ENCODE peak calls at places on chromosomes 3 and 15, in six cellular contexts. U is K562; D is PC-3; C is HCT116; Q is CD8-positive, alpha-beta T cell; N is mucosa of descending colon. K is an unnamed sample. For H3K36me3, the result is how much of the 10 kb centered on the place peaks cover.

GRCh38 chr3:159896543-159896942 is 92.1 kb upstream of the IL12A start:
- DNase-seq in U (no peak), D (no peak), C (no peak), Q (no peak), N (no peak), K (no peak)

GRCh38 chr3:40042752-40043443 is 233.5 kb downstream of the MYRIP start:
- DNase-seq in U (no peak), D (no peak), C (no peak), Q (no peak), N (no peak), K (no peak)

GRCh38 chr3:108006077-108006675 is 84.7 kb downstream of the CD47 start:
- DNase-seq in U (peak), D (peak), C (no peak), Q (no peak), N (peak), K (peak)

GRCh38 chr3:11724615-11725339 is 81.1 kb upstream of the VGLL4 start:
- DNase-seq in U (no peak), D (no peak), C (no peak), Q (no peak), N (no peak), K (no peak)

GRCh38 chr15:41827290-41827879 is 507 bp upstream of the JMJD7 start:
- DNase-seq in U (peak), D (no peak), C (no peak), Q (no peak), N (no peak), K (no peak)

GRCh38 chr3:138412821-138413531 is 21.4 kb upstream of the ESYT3 start:
- DNase-seq in U (no peak), D (peak), C (no peak), Q (no peak), N (no peak), K (no peak)

GRCh38 chr3:129867506-129868124 is 25.9 kb downstream of the TMCC1 start:
- DNase-seq in U (no peak), D (no peak), C (no peak), Q (no peak), N (no peak), K (no peak)

GRCh38 chr3:107690522-107691138 is 167.9 kb downstream of the BBX start:
- DNase-seq in U (peak), D (peak), C (peak), Q (no peak), N (peak), K (no peak)

GRCh38 chr3:167467848-167468611 is 5.8 kb downstream of the SERPINI2 start:
- DNase-seq in U (no peak), D (no peak), C (no peak), Q (no peak), N (no peak), K (no peak)

GRCh38 chr3:110955301-110955880 is 116.2 kb upstream of the NECTIN3 start:
- DNase-seq in U (no peak), D (peak), C (no peak), Q (no peak), N (no peak), K (no peak)

GRCh38 chr3:133208184-133208583 is 170.0 kb downstream of the TMEM108 start:
- DNase-seq in U (no peak), D (no peak), C (no peak), Q (no peak), N (no peak), K (no peak)

GRCh38 chr3:50237754-50238548 is 1.9 kb downstream of the GNAI2 start:
- DNase-seq in U (no peak), D (peak), C (no peak), Q (peak), N (peak), K (no peak)

GRCh38 chr3:55486857-55487375 is at the start of gene WNT5A:
- DNase-seq in U (no peak), D (peak), C (no peak), Q (no peak), N (peak), K (peak)

GRCh38 chr3:51969841-51970240 is 2.6 kb upstream of the PCBP4 start:
- DNase-seq in U (no peak), D (no peak), C (no peak), Q (no peak), N (no peak), K (no peak)

GRCh38 chr3:176946169-176946568 is 251.1 kb downstream of the TBL1XR1 start:
- DNase-seq in U (no peak), D (no peak), C (no peak), Q (no peak), N (no peak), K (no peak)

GRCh38 chr3:114586119-114586518 is 292.3 kb downstream of the TIGIT start:
- DNase-seq in U (no peak), D (peak), C (peak), Q (no peak), N (no peak), K (no peak)

GRCh38 chr3:85161544-85161943 is 202.8 kb downstream of the CADM2 start:
- DNase-seq in U (no peak), D (peak), C (no peak), Q (no peak), N (peak), K (no peak)

GRCh38 chr3:11290743-11291680 is 18.8 kb downstream of the ATG7 start:
- DNase-seq in U (no peak), D (peak), C (no peak), Q (no peak), N (no peak), K (no peak)

GRCh38 chr3:79555655-79556054 is 212.1 kb downstream of the ROBO1 start:
- DNase-seq in U (no peak), D (no peak), C (no peak), Q (no peak), N (no peak), K (no peak)

GRCh38 chr3:79551325-79551892 is 216.4 kb downstream of the ROBO1 start:
- DNase-seq in U (no peak), D (no peak), C (no peak), Q (no peak), N (no peak), K (no peak)

GRCh38 chr3:79551997-79552396 is 215.8 kb downstream of the ROBO1 start:
- DNase-seq in U (no peak), D (peak), C (no peak), Q (no peak), N (no peak), K (no peak)
- TF ChIP-seq CTCF in U (no peak), D (peak), C (no peak), Q (no peak), N (no peak), K (no peak)

GRCh38 chr3:190601597-190601996 is 87.7 kb downstream of the IL1RAP start:
- DNase-seq in U (no peak), D (no peak), C (no peak), Q (no peak), N (no peak), K (no peak)

GRCh38 chr3:190606596-190606995 is 92.7 kb downstream of the IL1RAP start:
- DNase-seq in U (no peak), D (no peak), C (no peak), Q (no peak), N (no peak), K (no peak)

GRCh38 chr3:190608850-190609589 is 95.1 kb downstream of the IL1RAP start:
- DNase-seq in U (no peak), D (no peak), C (no peak), Q (no peak), N (no peak), K (no peak)

DNA sequence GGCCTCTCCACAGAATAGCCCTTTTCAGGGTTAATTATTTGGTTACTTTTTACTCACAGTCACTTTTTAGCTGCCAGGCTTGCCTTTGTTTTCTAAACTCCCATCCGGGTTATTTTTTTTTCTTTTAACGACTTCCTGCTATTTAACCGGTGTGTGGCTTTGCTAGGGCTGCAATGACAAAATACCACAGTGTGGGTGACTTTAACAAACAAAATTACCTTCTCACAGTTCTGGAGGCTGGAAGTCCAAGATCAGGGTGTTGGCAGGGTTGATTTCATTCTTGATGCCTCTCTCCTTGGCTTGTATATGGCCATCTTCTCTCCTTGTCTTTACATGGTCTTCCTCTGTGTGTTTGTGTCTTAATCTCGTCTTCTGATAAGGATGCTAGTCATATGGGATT is 91.5 kb downstream of the IL1RAP start:
- DNase-seq in U (no peak), D (no peak), C (no peak), Q (no peak), N (no peak), K (no peak)
- H3K36me3 ChIP-seq in U (under half), D (under half), C (under half), Q (under half), N (under half), K (under half)

DNA sequence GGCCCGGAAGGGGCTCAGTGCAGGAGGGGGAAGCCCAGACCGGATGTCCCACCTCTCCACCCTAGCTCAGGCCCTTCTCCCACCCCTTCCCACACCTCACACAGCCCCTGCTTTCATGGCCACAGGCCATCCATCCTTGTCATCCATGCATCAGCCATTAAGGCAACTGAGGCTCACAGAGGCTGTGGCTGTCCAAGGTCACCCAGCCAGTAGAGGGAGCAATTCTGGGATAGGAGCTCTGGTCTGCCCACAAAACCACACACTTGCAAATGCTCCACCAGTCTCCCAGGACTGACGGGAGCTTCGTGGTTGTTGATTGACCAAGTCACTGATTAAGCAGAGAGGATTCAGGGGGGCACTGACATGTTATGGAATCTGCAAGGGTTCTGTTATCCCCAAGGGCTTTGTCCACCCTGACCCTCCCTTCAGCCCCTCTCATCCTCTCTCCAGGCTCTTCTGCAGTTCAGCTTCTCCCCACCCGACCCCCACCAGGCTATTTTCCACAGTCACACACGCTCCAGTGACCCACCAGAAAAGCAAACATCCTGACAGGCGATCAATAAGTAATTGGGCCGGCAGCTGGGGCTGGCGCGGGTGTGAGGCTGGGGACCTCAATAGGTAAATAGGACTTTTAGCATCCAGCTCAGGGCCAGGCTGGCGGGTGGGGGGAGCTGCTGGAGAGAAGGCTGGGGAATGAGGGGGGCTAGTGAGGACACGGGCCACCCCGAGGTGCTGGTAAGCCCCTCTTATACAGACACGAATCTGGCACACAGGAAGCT is 15.0 kb downstream of the LINGO1 start:
- DNase-seq in U (peak), D (peak), C (peak), Q (no peak), N (peak), K (peak)
- TF ChIP-seq CTCF in U (peak), D (peak), C (peak), Q (no peak), N (peak), K (peak)

GRCh38 chr15:74897300-74897701 is 7.5 kb downstream of the MPI start:
- DNase-seq in U (no peak), D (no peak), C (no peak), Q (no peak), N (no peak), K (no peak)
- H3K36me3 ChIP-seq in U (half or more), D (under half), C (under half), Q (under half), N (under half), K (half or more)

DNA sequence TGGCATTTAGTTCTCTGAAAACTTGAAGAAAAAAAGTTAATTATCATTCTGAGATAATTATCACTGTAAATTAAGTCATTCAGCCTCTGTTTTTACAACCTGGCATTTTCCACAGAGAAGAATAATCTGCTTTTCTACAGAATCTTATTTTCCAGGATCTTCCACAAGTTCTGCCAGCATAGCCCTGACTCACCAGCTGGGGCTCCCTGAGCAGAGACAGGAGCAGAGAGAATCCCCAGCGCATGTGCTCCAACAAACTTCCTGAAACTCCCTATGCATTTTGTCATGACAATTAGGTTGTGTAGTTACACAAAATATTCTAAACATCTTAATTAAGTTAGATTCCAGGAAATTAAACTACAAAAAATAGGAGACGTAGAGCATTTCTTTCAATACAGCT is 32.1 kb upstream of the TMEM207 start:
- DNase-seq in U (no peak), D (no peak), C (no peak), Q (no peak), N (no peak), K (no peak)
- TF ChIP-seq CTCF in U (no peak), D (no peak), C (no peak), Q (no peak), N (no peak), K (no peak)

GRCh38 chr15:59550961-59551360 is 60.6 kb upstream of the GCNT3 start:
- DNase-seq in U (no peak), D (no peak), C (no peak), Q (no peak), N (no peak), K (no peak)
- H3K36me3 ChIP-seq in U (under half), D (under half), C (under half), Q (under half), N (under half), K (under half)

DNA sequence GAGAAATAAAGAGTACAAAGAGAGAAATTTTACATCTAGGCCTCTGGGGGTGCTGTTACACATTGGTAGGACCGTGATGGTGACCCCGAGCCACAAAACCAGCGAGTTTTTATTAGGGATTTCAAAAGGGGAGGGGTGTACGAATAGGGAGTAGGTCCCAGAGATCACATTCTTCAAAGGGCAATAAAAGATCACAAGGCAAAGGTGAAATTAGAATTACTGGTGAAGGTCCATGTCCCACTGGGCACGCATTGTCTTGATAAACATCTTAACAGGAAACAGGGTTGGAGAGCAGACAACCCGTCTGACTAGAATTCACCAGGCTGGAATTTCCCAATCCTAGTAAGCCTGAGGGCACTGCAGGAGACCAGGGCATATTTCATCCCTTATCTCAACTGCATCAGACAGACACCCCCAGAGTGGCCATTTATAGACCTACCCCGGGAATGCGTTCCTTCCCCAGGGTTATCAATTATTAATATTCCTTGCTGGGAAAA is 4.3 kb downstream of the IRAK2 start:
- DNase-seq in U (no peak), D (peak), C (no peak), Q (no peak), N (no peak), K (no peak)
- TF ChIP-seq CTCF in U (peak), D (peak), C (no peak), Q (no peak), N (no peak), K (no peak)

DNA sequence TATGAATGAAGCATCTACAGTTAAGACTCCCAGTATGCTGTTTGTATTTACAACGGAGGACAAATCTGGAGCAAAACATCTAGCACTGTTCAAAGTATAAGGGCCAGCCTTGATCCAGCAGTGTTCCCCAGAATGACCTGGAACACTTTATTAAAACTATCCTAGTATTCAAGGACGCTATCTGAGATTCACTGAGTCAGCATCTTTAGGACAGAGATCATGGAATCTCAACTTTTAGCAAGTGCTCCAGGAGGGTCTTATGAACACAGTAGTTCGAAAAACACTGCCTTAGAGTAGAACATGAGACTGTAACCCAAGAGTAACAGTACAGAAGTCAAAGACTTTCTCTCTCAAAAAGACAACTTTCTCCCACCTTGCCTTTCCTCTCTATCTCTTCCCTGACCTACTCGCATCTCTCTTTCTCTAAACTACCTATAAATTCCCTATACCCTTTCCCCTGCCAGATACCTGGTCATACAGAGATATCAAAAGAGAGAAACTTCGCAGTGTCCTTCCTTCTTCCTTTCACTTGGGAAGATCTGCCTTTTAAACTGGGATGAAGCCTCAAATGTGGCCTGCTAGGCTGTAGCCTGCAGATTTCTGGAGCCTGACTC is 43.8 kb downstream of the AAGAB start:
- DNase-seq in U (no peak), D (no peak), C (no peak), Q (no peak), N (no peak), K (no peak)
- H3K36me3 ChIP-seq in U (under half), D (under half), C (under half), Q (under half), N (under half), K (under half)

K was measured in WERI-Rb-1.